ENCODE peak calls at places on chromosome 7, in ten cellular contexts. J, O, D, Y, W, P, M, I, C and Q are unnamed samples.

GRCh38 chr7:151498495-151498894 is 21.2 kb downstream of the RHEB start:
- DNase-seq in J (no peak), O (no peak), D (no peak), Y (no peak), W (no peak), P (no peak), M (no peak), I (no peak), C (no peak), Q (no peak)

GRCh38 chr7:73828107-73828803 is 2.5 kb upstream of the CLDN4 start:
- DNase-seq in J (no peak), O (no peak), D (peak), Y (no peak), W (peak), P (peak), M (no peak), I (peak), C (no peak), Q (peak)

GRCh38 chr7:140008755-140009610 is 53.8 kb downstream of the PARP12 start:
- DNase-seq in J (no peak), O (no peak), D (no peak), Y (no peak), W (no peak), P (no peak), M (no peak), I (no peak), C (no peak), Q (no peak)

GRCh38 chr7:101947899-101948298 is 130.5 kb downstream of the CUX1 start:
- DNase-seq in J (no peak), O (no peak), D (peak), Y (no peak), W (peak), P (no peak), M (peak), I (peak), C (no peak), Q (peak)

GRCh38 chr7:45645141-45645969 is 71.2 kb downstream of the ADCY1 start:
- DNase-seq in J (no peak), O (no peak), D (no peak), Y (no peak), W (no peak), P (no peak), M (no peak), I (no peak), C (no peak), Q (no peak)

GRCh38 chr7:977326-978048 is 2.1 kb upstream of the COX19 start:
- DNase-seq in J (no peak), O (no peak), D (no peak), Y (no peak), W (peak), P (no peak), M (no peak), I (peak), C (no peak), Q (no peak)

GRCh38 chr7:16619979-16620408 is 25.6 kb downstream of the ANKMY2 start:
- DNase-seq in J (peak), O (no peak), D (peak), Y (no peak), W (peak), P (peak), M (no peak), I (no peak), C (peak), Q (no peak)

GRCh38 chr7:33886100-33886623 is 19.2 kb upstream of the BMPER start:
- DNase-seq in J (no peak), O (no peak), D (no peak), Y (no peak), W (no peak), P (no peak), M (no peak), I (no peak), C (no peak), Q (no peak)

GRCh38 chr7:82443801-82444219 is 233 bp upstream of the CACNA2D1 start:
- DNase-seq in J (peak), O (peak), D (peak), Y (peak), W (peak), P (peak), M (peak), I (peak), C (no peak), Q (peak)

GRCh38 chr7:107813524-107813923 is 10.5 kb upstream of the SLC26A3 start:
- DNase-seq in J (no peak), O (no peak), D (no peak), Y (no peak), W (no peak), P (no peak), M (no peak), I (no peak), C (no peak), Q (no peak)

GRCh38 chr7:22591271-22591670 is 91.3 kb upstream of the STEAP1B start:
- DNase-seq in J (no peak), O (no peak), D (peak), Y (no peak), W (no peak), P (peak), M (no peak), I (no peak), C (no peak), Q (no peak)

GRCh38 chr7:50627824-50628361 is 62.7 kb upstream of the DDC start:
- DNase-seq in J (no peak), O (no peak), D (no peak), Y (no peak), W (no peak), P (no peak), M (no peak), I (no peak), C (no peak), Q (no peak)

GRCh38 chr7:39951156-39951942 is 1.3 kb downstream of the CDK13 start:
- DNase-seq in J (peak), O (peak), D (peak), Y (peak), W (peak), P (peak), M (peak), I (peak), C (peak), Q (peak)

GRCh38 chr7:50793115-50793946 is 10.6 kb upstream of the GRB10 start:
- DNase-seq in J (no peak), O (peak), D (peak), Y (peak), W (peak), P (no peak), M (peak), I (peak), C (no peak), Q (peak)

GRCh38 chr7:30027065-30027456 is 559 bp upstream of the FKBP14 start:
- DNase-seq in J (peak), O (no peak), D (peak), Y (no peak), W (peak), P (peak), M (no peak), I (peak), C (peak), Q (peak)

GRCh38 chr7:103127006-103127405 is 21.9 kb downstream of the NAPEPLD start:
- DNase-seq in J (no peak), O (no peak), D (no peak), Y (no peak), W (no peak), P (no peak), M (no peak), I (no peak), C (no peak), Q (no peak)

GRCh38 chr7:138770904-138771303 is 26.9 kb upstream of the TMEM213 start:
- DNase-seq in J (no peak), O (no peak), D (no peak), Y (no peak), W (no peak), P (no peak), M (no peak), I (no peak), C (no peak), Q (no peak)

GRCh38 chr7:80838643-80839042 is 80.2 kb downstream of the SEMA3C start:
- DNase-seq in J (no peak), O (no peak), D (no peak), Y (no peak), W (no peak), P (no peak), M (no peak), I (no peak), C (no peak), Q (no peak)

GRCh38 chr7:48443051-48443450 is 271.8 kb downstream of the ABCA13 start:
- DNase-seq in J (no peak), O (no peak), D (no peak), Y (no peak), W (no peak), P (no peak), M (no peak), I (no peak), C (no peak), Q (no peak)

GRCh38 chr7:45215611-45216062 is 58.0 kb downstream of the RAMP3 start:
- DNase-seq in J (no peak), O (no peak), D (no peak), Y (no peak), W (no peak), P (no peak), M (no peak), I (no peak), C (no peak), Q (no peak)

GRCh38 chr7:108030536-108030935 is 27.6 kb upstream of the LAMB1 start:
- DNase-seq in J (no peak), O (no peak), D (peak), Y (no peak), W (peak), P (peak), M (no peak), I (no peak), C (no peak), Q (no peak)

GRCh38 chr7:115707236-115707635 is 323.3 kb downstream of the TFEC start:
- DNase-seq in J (no peak), O (no peak), D (peak), Y (no peak), W (peak), P (peak), M (no peak), I (no peak), C (peak), Q (peak)

GRCh38 chr7:17274551-17275245 is 23.8 kb upstream of the AHR start:
- DNase-seq in J (no peak), O (no peak), D (peak), Y (no peak), W (peak), P (peak), M (no peak), I (no peak), C (no peak), Q (peak)

GRCh38 chr7:3068568-3068967 is 24.9 kb upstream of the CARD11 start:
- DNase-seq in J (no peak), O (no peak), D (peak), Y (no peak), W (no peak), P (no peak), M (no peak), I (no peak), C (no peak), Q (peak)

GRCh38 chr7:14420768-14421167 is 431.3 kb upstream of the ETV1 start:
- DNase-seq in J (no peak), O (no peak), D (no peak), Y (no peak), W (no peak), P (no peak), M (no peak), I (peak), C (no peak), Q (no peak)

GRCh38 chr7:93212881-93213280 is 13.4 kb downstream of the HEPACAM2 start:
- DNase-seq in J (no peak), O (no peak), D (no peak), Y (no peak), W (no peak), P (peak), M (no peak), I (no peak), C (no peak), Q (no peak)

GRCh38 chr7:29770371-29770770 is 35.9 kb upstream of the WIPF3 start:
- DNase-seq in J (no peak), O (no peak), D (no peak), Y (no peak), W (no peak), P (no peak), M (no peak), I (no peak), C (no peak), Q (no peak)

GRCh38 chr7:36604801-36605200 is 119.5 kb downstream of the AOAH start:
- DNase-seq in J (no peak), O (no peak), D (no peak), Y (no peak), W (peak), P (peak), M (no peak), I (no peak), C (no peak), Q (no peak)

GRCh38 chr7:36085096-36085495 is 68.0 kb upstream of the EEPD1 start:
- DNase-seq in J (no peak), O (no peak), D (no peak), Y (no peak), W (no peak), P (no peak), M (no peak), I (no peak), C (no peak), Q (no peak)

GRCh38 chr7:54995631-54996340 is 23.0 kb upstream of the EGFR start:
- DNase-seq in J (no peak), O (no peak), D (peak), Y (no peak), W (peak), P (peak), M (no peak), I (no peak), C (no peak), Q (peak)

GRCh38 chr7:400901-401485 is 111.0 kb downstream of the FOXL3 start:
- DNase-seq in J (no peak), O (peak), D (no peak), Y (peak), W (no peak), P (no peak), M (peak), I (no peak), C (no peak), Q (no peak)

GRCh38 chr7:151351027-151351426 is 9.4 kb downstream of the NUB1 start:
- DNase-seq in J (peak), O (no peak), D (no peak), Y (no peak), W (no peak), P (no peak), M (no peak), I (no peak), C (peak), Q (no peak)

GRCh38 chr7:151137841-151138540 is 29.5 kb downstream of the GBX1 start:
- DNase-seq in J (no peak), O (peak), D (no peak), Y (no peak), W (no peak), P (no peak), M (peak), I (no peak), C (no peak), Q (no peak)

GRCh38 chr7:86667732-86668131 is 24.0 kb downstream of the GRM3 start:
- DNase-seq in J (no peak), O (no peak), D (no peak), Y (no peak), W (no peak), P (no peak), M (no peak), I (no peak), C (no peak), Q (no peak)

GRCh38 chr7:105665684-105666083 is 84.4 kb upstream of the EFCAB10 start:
- DNase-seq in J (no peak), O (no peak), D (no peak), Y (no peak), W (no peak), P (no peak), M (no peak), I (no peak), C (no peak), Q (no peak)

DNA sequence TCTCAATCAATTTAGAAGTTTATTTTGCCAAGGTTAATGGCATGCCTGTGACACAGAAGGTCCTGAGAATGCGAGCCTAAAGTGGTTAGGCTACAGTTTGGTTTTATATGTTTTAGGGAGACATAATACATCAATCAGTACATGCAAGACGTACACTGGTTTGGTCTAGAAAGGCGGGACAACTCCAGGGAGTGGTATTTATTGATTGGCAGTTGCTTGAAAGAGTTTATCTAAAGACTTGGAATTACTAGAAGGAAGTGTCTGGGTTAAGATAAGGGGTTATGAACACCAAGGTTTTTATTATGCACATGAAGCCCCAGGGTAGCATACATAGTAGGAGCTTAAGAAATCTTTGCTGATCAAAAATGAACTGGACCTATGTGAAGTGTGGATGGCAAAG is 21.5 kb downstream of the NPVF start:
- DNase-seq in J (no peak), O (no peak), D (no peak), Y (no peak), W (no peak), P (no peak), M (no peak), I (no peak), C (no peak), Q (no peak)
- TF ChIP-seq CTCF in J (no peak), O (no peak), D (no peak), Y (no peak), W (no peak), P (no peak), M (no peak), I (no peak), C (no peak), Q (no peak)

GRCh38 chr7:100427762-100428198 is 723 bp downstream of the ZCWPW1 start:
- DNase-seq in J (no peak), O (no peak), D (no peak), Y (no peak), W (no peak), P (no peak), M (no peak), I (no peak), C (no peak), Q (no peak)
- H3K4me3 ChIP-seq in J (no peak), O (peak), D (peak), Y (peak), W (peak), P (peak), M (peak), I (no peak), C (peak), Q (peak)

DNA sequence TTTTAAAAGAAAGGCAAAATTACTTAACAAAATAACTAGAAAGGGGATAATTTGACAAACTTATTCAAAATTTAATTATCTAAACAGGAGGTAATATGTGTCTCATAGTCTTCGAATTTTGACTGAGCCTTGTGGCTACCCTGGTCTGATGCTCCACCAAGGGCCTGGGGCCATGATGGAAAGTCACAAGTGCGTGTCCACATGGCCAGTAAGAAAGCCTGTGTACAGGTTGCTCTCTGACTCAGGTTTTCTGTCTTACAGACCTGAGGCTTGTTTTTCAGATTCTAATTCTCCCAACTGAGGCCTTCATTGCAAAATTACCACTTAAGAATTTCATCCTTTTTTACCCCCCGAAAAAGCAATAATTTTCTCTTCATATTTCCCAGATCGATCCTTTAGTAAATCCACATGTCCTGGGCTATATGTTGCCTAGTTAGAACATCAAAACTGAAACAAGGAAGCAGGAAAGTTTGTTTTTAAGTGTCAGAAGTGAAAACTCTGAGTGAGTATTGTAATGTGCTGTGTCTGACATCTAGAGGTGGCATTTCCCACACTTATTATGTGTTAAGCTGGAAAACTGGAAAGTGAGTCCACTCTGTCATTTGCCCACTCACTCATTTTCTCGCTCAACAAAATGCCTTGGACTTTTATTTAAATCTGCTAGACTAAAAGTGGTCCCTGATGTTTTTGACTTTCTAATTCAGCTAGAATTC is 10.0 kb downstream of the CYP3A43 start:
- DNase-seq in J (no peak), O (no peak), D (peak), Y (no peak), W (no peak), P (peak), M (no peak), I (no peak), C (peak), Q (peak)
- TF ChIP-seq CTCF in J (peak), O (peak), D (no peak), Y (no peak), W (no peak), P (peak), M (peak), I (no peak), C (peak), Q (no peak)

DNA sequence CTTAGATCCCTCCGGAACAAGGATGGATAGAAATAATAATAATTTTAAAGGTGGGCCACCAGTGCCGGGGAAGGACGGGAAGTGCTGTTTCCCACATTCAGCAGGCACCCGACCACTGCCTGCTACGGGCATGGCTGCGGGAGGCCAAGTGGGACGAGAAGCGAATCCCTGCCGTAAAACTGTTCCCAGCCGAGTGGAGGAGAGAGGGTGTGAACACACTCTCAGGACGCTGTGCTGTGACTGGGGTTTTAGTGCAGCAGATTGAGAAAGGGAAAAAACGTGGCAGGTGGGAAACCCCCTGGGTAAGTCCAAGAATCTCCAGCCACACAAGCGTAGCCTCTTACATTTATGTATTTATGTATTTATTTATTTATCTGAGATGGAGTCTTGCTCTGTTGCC is 158.8 kb downstream of the DNAJB6 start:
- DNase-seq in J (peak), O (no peak), D (no peak), Y (no peak), W (no peak), P (no peak), M (no peak), I (no peak), C (no peak), Q (no peak)
- H3K4me3 ChIP-seq in J (no peak), O (no peak), D (no peak), Y (no peak), W (no peak), P (no peak), M (no peak), I (no peak), C (no peak), Q (no peak)

GRCh38 chr7:132249591-132249971 is 326.7 kb downstream of the PLXNA4 start:
- DNase-seq in J (no peak), O (no peak), D (peak), Y (no peak), W (peak), P (peak), M (no peak), I (no peak), C (no peak), Q (peak)
- TF ChIP-seq CTCF in J (peak), O (no peak), D (no peak), Y (no peak), W (peak), P (no peak), M (peak), I (no peak), C (peak), Q (no peak)

GRCh38 chr7:130371059-130371458 is 9.2 kb upstream of the CPA1 start:
- DNase-seq in J (no peak), O (no peak), D (peak), Y (no peak), W (peak), P (peak), M (no peak), I (peak), C (no peak), Q (peak)

GRCh38 chr7:130368347-130368746 is 11.9 kb upstream of the CPA1 start:
- DNase-seq in J (no peak), O (no peak), D (no peak), Y (no peak), W (no peak), P (no peak), M (no peak), I (no peak), C (no peak), Q (no peak)

GRCh38 chr7:130367836-130368235 is 12.5 kb upstream of the CPA1 start:
- DNase-seq in J (no peak), O (no peak), D (no peak), Y (no peak), W (no peak), P (no peak), M (no peak), I (no peak), C (no peak), Q (no peak)

GRCh38 chr7:130369831-130370230 is 10.5 kb upstream of the CPA1 start:
- DNase-seq in J (no peak), O (no peak), D (peak), Y (no peak), W (peak), P (no peak), M (no peak), I (no peak), C (no peak), Q (no peak)

DNA sequence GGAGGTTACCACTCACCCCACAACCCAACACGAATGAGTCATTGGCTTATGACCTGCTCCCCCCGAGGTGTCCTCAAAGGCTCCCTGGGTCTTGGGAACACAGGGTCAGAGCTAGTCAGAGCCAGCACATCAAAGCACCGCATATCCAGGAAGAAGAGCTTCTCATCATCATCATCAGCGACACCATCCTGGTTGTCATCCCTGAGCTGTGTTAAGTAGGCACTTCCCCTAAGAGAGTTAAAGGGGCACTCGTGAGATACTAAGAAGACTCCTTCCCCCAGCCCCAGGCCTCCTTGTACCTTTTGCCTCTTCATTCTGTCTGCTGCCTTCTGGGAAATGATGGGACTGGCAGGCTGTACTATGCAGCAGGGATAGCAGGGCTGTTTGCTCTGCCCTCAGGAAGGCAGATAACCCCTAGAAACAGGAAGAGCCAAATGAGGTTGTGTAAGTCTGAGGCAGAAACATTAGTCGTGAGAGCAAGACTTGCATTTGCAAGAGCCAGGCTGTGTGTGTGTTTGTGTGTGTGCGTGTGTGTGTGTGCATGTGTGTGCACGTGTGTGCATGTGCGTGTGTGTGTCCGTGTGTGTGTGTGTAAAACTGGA is 11.1 kb upstream of the CPA1 start:
- DNase-seq in J (no peak), O (no peak), D (peak), Y (no peak), W (peak), P (peak), M (no peak), I (peak), C (no peak), Q (peak)
- H3K4me3 ChIP-seq in J (no peak), O (no peak), D (no peak), Y (no peak), W (peak), P (no peak), M (no peak), I (no peak), C (no peak), Q (no peak)